ENCODE peak calls at places on chromosome 15, in five cellular contexts. J, Y, M, Z and L are unnamed samples.

GRCh38 chr15:39125904-39126303 is 455.0 kb upstream of the THBS1 start:
- DNase-seq in J (peak; percentile 31), Y (no peak), M (no peak), Z (peak; percentile 62), L (no peak)

GRCh38 chr15:77552066-77552465 is 80.6 kb downstream of the LINGO1 start:
- DNase-seq in J (no peak), Y (no peak), M (no peak), Z (no peak), L (no peak)

GRCh38 chr15:78438595-78439285 is 724 bp downstream of the IREB2 start:
- DNase-seq in J (peak; percentile 49), Y (peak; percentile 18), M (no peak), Z (peak; percentile 24), L (no peak)

GRCh38 chr15:91508633-91509032 is 344.9 kb upstream of the SLCO3A1 start:
- DNase-seq in J (peak; percentile 50), Y (no peak), M (no peak), Z (peak; percentile 72), L (no peak)

GRCh38 chr15:25982736-25983135 is 119.6 kb upstream of the ATP10A start:
- DNase-seq in J (no peak), Y (no peak), M (no peak), Z (no peak), L (no peak)

GRCh38 chr15:42499888-42500609 is 4.6 kb downstream of the SNAP23 start:
- DNase-seq in J (no peak), Y (peak; percentile 30), M (no peak), Z (no peak), L (no peak)

GRCh38 chr15:70713547-70714414 is 49.6 kb downstream of the UACA start:
- DNase-seq in J (no peak), Y (no peak), M (no peak), Z (peak; percentile 37), L (no peak)

GRCh38 chr15:66023322-66023972 is 154.2 kb downstream of the RAB11A start:
- DNase-seq in J (no peak), Y (no peak), M (no peak), Z (no peak), L (no peak)

GRCh38 chr15:78072080-78072892 is 5.2 kb downstream of the TBC1D2B start:
- DNase-seq in J (no peak), Y (peak; percentile 89), M (peak; percentile 88), Z (peak; percentile 56), L (no peak)

GRCh38 chr15:67685008-67685599 is 140.2 kb upstream of the SKOR1 start:
- DNase-seq in J (no peak), Y (no peak), M (peak; percentile 12), Z (peak; percentile 63), L (peak; percentile 12)

GRCh38 chr15:44719293-44719999 is 8.1 kb downstream of the B2M start:
- DNase-seq in J (no peak), Y (no peak), M (peak; percentile 35), Z (peak; percentile 70), L (no peak)